ENCODE peak calls at places on chromosome 19, in four cellular contexts. One of them, this sample, is unnamed. For H3K36me3, the result is how much of the 10 kb centered on the place peaks cover.

GRCh38 chr19:860481-861098 is 1.1 kb downstream of the CFD start:
- DNase-seq in transverse colon: peak
- DNase-seq in SK-N-SH: peak
- DNase-seq in fibroblast of lung: peak
- DNase-seq in this sample: peak

GRCh38 chr19:45251452-45252354 is 632 bp downstream of the MARK4 start:
- DNase-seq in transverse colon: peak
- DNase-seq in SK-N-SH: peak
- DNase-seq in fibroblast of lung: no peak
- DNase-seq in this sample: no peak

GRCh38 chr19:16386619-16387240 is 62.1 kb downstream of the KLF2 start:
- DNase-seq in transverse colon: no peak
- DNase-seq in SK-N-SH: peak
- DNase-seq in fibroblast of lung: peak
- DNase-seq in this sample: peak

GRCh38 chr19:53880716-53881481 is 1.1 kb upstream of the PRKCG start:
- DNase-seq in transverse colon: no peak
- DNase-seq in SK-N-SH: no peak
- DNase-seq in fibroblast of lung: no peak
- DNase-seq in this sample: no peak

GRCh38 chr19:17829855-17830566 is 8.7 kb upstream of the INSL3 start:
- DNase-seq in transverse colon: peak
- DNase-seq in SK-N-SH: peak
- DNase-seq in fibroblast of lung: peak
- DNase-seq in this sample: no peak

GRCh38 chr19:53908106-53908932 is 759 bp upstream of the CACNG7 start:
- DNase-seq in transverse colon: no peak
- DNase-seq in SK-N-SH: peak
- DNase-seq in fibroblast of lung: peak
- DNase-seq in this sample: peak

GRCh38 chr19:1470864-1471513 is 8.0 kb downstream of the C19orf25 start:
- DNase-seq in transverse colon: no peak
- DNase-seq in SK-N-SH: no peak
- DNase-seq in fibroblast of lung: no peak
- DNase-seq in this sample: peak

GRCh38 chr19:15280048-15280725 is 47.9 kb upstream of the EPHX3 start:
- DNase-seq in transverse colon: no peak
- DNase-seq in SK-N-SH: no peak
- DNase-seq in fibroblast of lung: no peak
- DNase-seq in this sample: no peak

GRCh38 chr19:47255947-47256687 is at the start of gene CCDC9:
- DNase-seq in transverse colon: peak
- DNase-seq in SK-N-SH: no peak
- DNase-seq in fibroblast of lung: peak
- DNase-seq in this sample: peak

GRCh38 chr19:36876993-36877938 is 26.6 kb downstream of the ZNF345 start:
- DNase-seq in transverse colon: no peak
- DNase-seq in SK-N-SH: no peak
- DNase-seq in fibroblast of lung: no peak
- DNase-seq in this sample: no peak

DNA sequence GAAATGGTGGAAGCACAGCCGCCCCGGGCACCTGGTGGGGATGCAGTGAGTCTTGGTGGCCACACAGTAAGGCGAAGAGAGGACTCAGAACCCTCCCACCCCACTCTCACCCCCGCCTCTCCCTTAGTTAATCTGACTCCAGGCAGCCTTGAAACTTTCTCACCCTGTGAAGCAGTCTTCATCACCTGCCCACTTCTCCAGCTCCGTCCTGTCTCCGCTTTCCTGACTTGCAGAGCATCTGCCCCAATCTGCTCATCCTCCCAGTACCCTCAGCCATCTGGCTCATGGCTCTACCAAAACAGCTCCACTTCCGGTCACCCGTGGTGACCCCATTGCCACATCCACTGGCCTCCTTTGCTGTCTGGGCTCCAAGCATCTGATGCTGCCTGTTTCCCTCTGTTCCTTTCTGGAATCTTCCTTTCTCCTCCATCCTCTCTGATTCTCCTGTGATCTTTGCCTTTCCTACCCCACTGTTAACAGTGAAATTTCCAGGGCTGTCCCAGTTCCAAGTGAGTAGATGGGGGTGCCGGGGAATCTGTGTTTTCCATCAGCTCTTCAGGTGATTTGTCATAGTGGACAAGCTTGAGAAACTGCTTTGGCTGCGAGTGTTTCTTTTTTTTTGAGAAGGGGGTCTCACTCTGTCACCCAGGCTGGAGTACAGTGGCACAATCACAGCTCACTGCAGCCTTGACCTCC is 4.3 kb downstream of the USF2 start:
- DNase-seq in transverse colon: no peak
- DNase-seq in SK-N-SH: no peak
- DNase-seq in fibroblast of lung: no peak
- DNase-seq in this sample: no peak
- H3K36me3 ChIP-seq in transverse colon: under half
- H3K36me3 ChIP-seq in SK-N-SH: under half
- H3K36me3 ChIP-seq in fibroblast of lung: under half
- H3K36me3 ChIP-seq in this sample: under half

GRCh38 chr19:41294393-41294792 is 15.6 kb upstream of the CCDC97 start:
- DNase-seq in transverse colon: no peak
- DNase-seq in SK-N-SH: no peak
- DNase-seq in fibroblast of lung: no peak
- DNase-seq in this sample: no peak
- H3K36me3 ChIP-seq in transverse colon: half or more
- H3K36me3 ChIP-seq in SK-N-SH: half or more
- H3K36me3 ChIP-seq in fibroblast of lung: under half
- H3K36me3 ChIP-seq in this sample: half or more

GRCh38 chr19:55677572-55678028 is 2.6 kb downstream of the EPN1 start:
- DNase-seq in transverse colon: no peak
- DNase-seq in SK-N-SH: no peak
- DNase-seq in fibroblast of lung: no peak
- DNase-seq in this sample: no peak
- H3K36me3 ChIP-seq in transverse colon: under half
- H3K36me3 ChIP-seq in SK-N-SH: under half
- H3K36me3 ChIP-seq in fibroblast of lung: under half
- H3K36me3 ChIP-seq in this sample: under half

DNA sequence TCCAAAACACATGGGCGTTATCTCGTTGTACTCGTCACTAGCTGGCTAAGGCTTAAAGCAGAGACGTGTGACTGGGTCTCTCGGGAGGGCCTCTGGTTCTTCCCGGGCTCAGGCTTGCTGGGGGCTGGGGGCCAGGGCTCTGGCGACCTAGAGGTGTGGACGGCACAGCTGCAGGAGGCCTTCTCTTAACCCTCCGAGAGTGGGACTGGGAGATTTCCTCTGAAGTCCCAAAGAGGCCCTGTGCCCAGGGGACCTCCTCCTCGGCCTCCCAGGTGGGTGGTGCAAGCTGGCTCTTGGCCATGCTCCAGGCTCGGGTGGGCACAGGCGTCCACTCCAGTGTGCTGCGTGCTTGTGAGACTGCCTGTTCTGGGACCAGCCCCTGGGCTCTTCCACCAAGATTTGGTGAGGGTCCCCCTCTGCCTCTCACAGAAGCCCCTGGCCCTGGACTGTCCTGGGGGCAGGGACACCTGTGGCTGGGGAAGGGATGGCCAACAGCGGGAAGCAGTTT is 2.2 kb downstream of the CAPS start:
- DNase-seq in transverse colon: no peak
- DNase-seq in SK-N-SH: no peak
- DNase-seq in fibroblast of lung: no peak
- DNase-seq in this sample: no peak
- H3K36me3 ChIP-seq in transverse colon: under half
- H3K36me3 ChIP-seq in SK-N-SH: under half
- H3K36me3 ChIP-seq in fibroblast of lung: under half
- H3K36me3 ChIP-seq in this sample: under half

GRCh38 chr19:12345197-12345596 is 11.8 kb upstream of the ZNF563 start:
- DNase-seq in transverse colon: no peak
- DNase-seq in SK-N-SH: no peak
- DNase-seq in fibroblast of lung: no peak
- DNase-seq in this sample: no peak

GRCh38 chr19:12350890-12351197 is 14.6 kb downstream of the ZNF442 start:
- DNase-seq in transverse colon: no peak
- DNase-seq in SK-N-SH: no peak
- DNase-seq in fibroblast of lung: no peak
- DNase-seq in this sample: no peak

GRCh38 chr19:12353375-12353774 is 12.1 kb downstream of the ZNF442 start:
- DNase-seq in transverse colon: no peak
- DNase-seq in SK-N-SH: no peak
- DNase-seq in fibroblast of lung: no peak
- DNase-seq in this sample: no peak

GRCh38 chr19:12346896-12347295 is 13.5 kb upstream of the ZNF563 start:
- DNase-seq in transverse colon: no peak
- DNase-seq in SK-N-SH: no peak
- DNase-seq in fibroblast of lung: no peak
- DNase-seq in this sample: no peak

GRCh38 chr19:12350185-12350889 is 15.1 kb downstream of the ZNF442 start:
- DNase-seq in transverse colon: no peak
- DNase-seq in SK-N-SH: no peak
- DNase-seq in fibroblast of lung: no peak
- DNase-seq in this sample: no peak
- H3K36me3 ChIP-seq in transverse colon: under half
- H3K36me3 ChIP-seq in SK-N-SH: under half
- H3K36me3 ChIP-seq in fibroblast of lung: under half
- H3K36me3 ChIP-seq in this sample: under half

GRCh38 chr19:33769208-33769607 is 27.5 kb upstream of the KCTD15 start:
- DNase-seq in transverse colon: no peak
- DNase-seq in SK-N-SH: no peak
- DNase-seq in fibroblast of lung: no peak
- DNase-seq in this sample: no peak
- H3K36me3 ChIP-seq in transverse colon: under half
- H3K36me3 ChIP-seq in SK-N-SH: under half
- H3K36me3 ChIP-seq in fibroblast of lung: under half
- H3K36me3 ChIP-seq in this sample: under half